ENCODE peak calls at places on chromosomes 7 and 10, in four cellular contexts. X is DMS79 treated with DMSO at 0.1 percent for 48 hours; T is activated CD8-positive, alpha-beta memory T cell treated with anti-CD3 and anti-CD28 coated beads for 4 hours; D is neuronal stem cell. S is an unnamed sample.

GRCh38 chr10:80855348-80855971 is 317.8 kb downstream of the SH2D4B start:
- DNase-seq in T (no peak), X (no peak), D (peak; percentile 49), S (peak; percentile 40)

GRCh38 chr10:133347636-133348517 is 704 bp downstream of the PRAP1 start:
- DNase-seq in X (no peak), T (no peak), D (no peak), S (no peak)

GRCh38 chr7:134707663-134708383 is 61.2 kb downstream of the BPGM start:
- DNase-seq in X (no peak), T (no peak), D (no peak), S (no peak)

GRCh38 chr10:110430369-110431273 is 67.1 kb upstream of the DUSP5 start:
- DNase-seq in D (no peak), T (no peak), X (no peak), S (no peak)

GRCh38 chr7:155368894-155369600 is 71.4 kb downstream of the INSIG1 start:
- DNase-seq in T (no peak), X (no peak), D (no peak), S (no peak)

GRCh38 chr10:122561212-122561611 is 658 bp downstream of the DMBT1 start:
- DNase-seq in X (peak; percentile 11), D (no peak), T (no peak), S (no peak)

GRCh38 chr7:80781561-80781979 is 137.3 kb downstream of the SEMA3C start:
- DNase-seq in D (no peak), X (peak; percentile 55), T (no peak), S (peak; percentile 59)

GRCh38 chr7:3157541-3158287 is 114.0 kb upstream of the CARD11 start:
- DNase-seq in T (no peak), D (no peak), X (no peak), S (no peak)

GRCh38 chr7:40000734-40001315 is 50.8 kb downstream of the CDK13 start:
- DNase-seq in D (no peak), T (no peak), X (no peak), S (no peak)

GRCh38 chr7:95628831-95629439 is 32.6 kb upstream of the PDK4 start:
- DNase-seq in D (no peak), X (no peak), T (no peak), S (no peak)

GRCh38 chr10:2897619-2898508 is 169.5 kb upstream of the PFKP start:
- DNase-seq in T (no peak), D (no peak), X (no peak), S (no peak)